ENCODE peak calls at places on chromosomes 4 and X, in nine cellular contexts. U is thyroid gland; M is IMR-90; K is NT2/D1; A is OCI-LY7; V is CD8-positive, alpha-beta memory T cell; I is heart right ventricle; O is mammary epithelial cell; Y is ovary. H is an unnamed sample. For H3K4me1, the result is how much of the 10 kb centered on the place peaks cover.

GRCh38 chr4:978957-979701 is 5.8 kb upstream of the DGKQ start:
- DNase-seq in A (no peak), O (peak), M (peak), U (no peak), Y (no peak), I (no peak), K (no peak), V (no peak), H (no peak)

GRCh38 chrX:39883664-39884063 is 214.1 kb downstream of the BCOR start:
- DNase-seq in I (no peak), A (no peak), O (no peak), K (no peak), M (no peak), Y (no peak), U (no peak), V (no peak), H (no peak)

GRCh38 chr4:32929738-32930688 is 2209.8 kb downstream of the PCDH7 start:
- DNase-seq in U (no peak), A (no peak), V (no peak), Y (no peak), I (no peak), K (no peak), O (no peak), M (no peak), H (no peak)

GRCh38 chrX:135572436-135572835 is 52.0 kb downstream of the INTS6L start:
- DNase-seq in Y (no peak), U (no peak), A (peak), I (no peak), O (no peak), K (no peak), V (no peak), M (peak), H (no peak)

GRCh38 chr4:32697281-32697814 is 1977.2 kb downstream of the PCDH7 start:
- DNase-seq in A (peak), Y (no peak), O (no peak), V (no peak), K (no peak), M (no peak), U (no peak), I (no peak), H (no peak)

GRCh38 chr4:90051999-90052398 is 75.2 kb upstream of the CCSER1 start:
- DNase-seq in U (no peak), K (no peak), I (no peak), Y (no peak), V (no peak), O (no peak), A (no peak), M (no peak), H (no peak)

GRCh38 chrX:20595928-20596550 is 329.3 kb upstream of the RPS6KA3 start:
- DNase-seq in A (no peak), I (no peak), K (no peak), U (peak), M (no peak), Y (no peak), O (peak), V (no peak), H (no peak)

GRCh38 chrX:140503714-140504351 is 1.0 kb downstream of the SOX3 start:
- DNase-seq in Y (no peak), I (no peak), O (no peak), V (no peak), K (no peak), M (peak), U (peak), A (no peak), H (peak)

GRCh38 chr4:143253156-143253555 is 68.4 kb downstream of the USP38 start:
- DNase-seq in M (no peak), O (peak), V (no peak), K (no peak), Y (no peak), I (no peak), A (no peak), U (no peak), H (no peak)

GRCh38 chr4:136357556-136357955 is 1174.7 kb downstream of the PCDH18 start:
- DNase-seq in V (no peak), O (no peak), U (no peak), Y (no peak), M (no peak), A (no peak), I (no peak), K (no peak), H (no peak)

GRCh38 chrX:53599781-53600396 is 86.6 kb downstream of the HUWE1 start:
- DNase-seq in M (no peak), U (no peak), V (no peak), A (no peak), K (no peak), Y (no peak), I (no peak), O (peak), H (no peak)

GRCh38 chrX:122196338-122196737 is 987.7 kb upstream of the GRIA3 start:
- DNase-seq in I (no peak), A (no peak), M (no peak), O (no peak), K (no peak), U (no peak), Y (no peak), V (no peak), H (no peak)

GRCh38 chrX:48649109-48649508 is 34.5 kb upstream of the WAS start:
- DNase-seq in M (peak), V (no peak), O (peak), A (no peak), I (no peak), U (no peak), K (no peak), Y (no peak), H (no peak)

GRCh38 chr4:164204434-164204833 is 549.5 kb upstream of the SMIM31 start:
- DNase-seq in A (no peak), K (peak), I (no peak), M (peak), Y (no peak), O (peak), U (no peak), V (no peak), H (no peak)

GRCh38 chrX:47514553-47515235 is 31.7 kb upstream of the ZNF41 start:
- DNase-seq in V (no peak), Y (no peak), M (peak), K (no peak), A (no peak), I (no peak), U (no peak), O (peak), H (no peak)

GRCh38 chrX:120697053-120697452 is 67.2 kb upstream of the C1GALT1C1 start:
- DNase-seq in I (no peak), A (peak), M (no peak), K (no peak), V (no peak), O (no peak), U (no peak), Y (no peak), H (no peak)

GRCh38 chrX:45517090-45517973 is 316.7 kb upstream of the DIPK2B start:
- DNase-seq in I (no peak), Y (no peak), A (no peak), O (peak), K (no peak), V (no peak), U (no peak), M (peak), H (no peak)

GRCh38 chr4:156754832-156755570 is 216.6 kb downstream of the PDGFC start:
- DNase-seq in V (no peak), M (no peak), U (no peak), K (no peak), I (no peak), Y (no peak), O (no peak), A (no peak), H (no peak)

GRCh38 chr4:4394644-4395043 is 7.7 kb downstream of the NSG1 start:
- DNase-seq in A (no peak), V (no peak), O (no peak), M (peak), Y (no peak), K (no peak), I (no peak), U (no peak), H (no peak)

GRCh38 chr4:7680106-7680505 is 245.4 kb upstream of the PSAPL1 start:
- DNase-seq in K (no peak), A (no peak), Y (no peak), V (peak), M (no peak), U (no peak), O (no peak), I (no peak), H (peak)

GRCh38 chr4:7677799-7678301 is 243.1 kb upstream of the PSAPL1 start:
- DNase-seq in V (peak), O (peak), A (no peak), K (no peak), M (no peak), U (no peak), Y (no peak), I (no peak), H (no peak)

GRCh38 chr4:7677086-7677485 is 242.4 kb upstream of the PSAPL1 start:
- DNase-seq in K (no peak), A (no peak), U (no peak), I (no peak), V (peak), Y (no peak), O (no peak), M (no peak), H (peak)

GRCh38 chr4:7679431-7679830 is 244.7 kb upstream of the PSAPL1 start:
- DNase-seq in K (no peak), U (no peak), M (no peak), O (no peak), V (peak), I (peak), Y (no peak), A (no peak), H (peak)

GRCh38 chr4:7678318-7678852 is 243.7 kb upstream of the PSAPL1 start:
- DNase-seq in K (no peak), M (no peak), V (peak), Y (no peak), O (no peak), I (no peak), A (no peak), U (no peak), H (no peak)
- H3K4me1 ChIP-seq in K (under half), M (under half), V (under half), Y (under half), O (under half), I (under half), A (under half), U (under half), H (under half)

DNA sequence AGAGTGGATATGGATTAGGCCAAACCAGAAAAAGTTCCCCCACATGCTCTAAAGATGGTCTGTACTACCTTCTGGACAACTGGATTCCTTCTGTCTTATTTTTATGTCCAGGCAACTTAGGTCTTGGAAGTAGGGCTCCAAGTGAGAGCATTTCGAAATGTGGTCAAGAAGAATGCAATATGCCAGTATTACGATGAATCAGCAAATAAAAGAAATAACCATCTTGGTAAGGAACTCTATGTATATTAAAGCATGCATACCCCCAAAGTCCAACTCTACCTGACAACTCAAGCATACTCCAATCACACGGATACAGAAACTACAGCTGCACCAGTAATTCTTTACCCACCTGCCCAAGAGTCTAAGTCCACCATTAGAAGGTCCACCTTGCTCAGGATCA is 234.5 kb downstream of the HNRNPD start:
- DNase-seq in M (no peak), O (no peak), Y (no peak), A (no peak), U (no peak), V (no peak), K (no peak), I (no peak), H (no peak)
- H3K4me1 ChIP-seq in M (under half), O (under half), Y (under half), A (under half), U (under half), V (under half), K (under half), I (under half), H (under half)

GRCh38 chrX:112609631-112610030 is 70.1 kb downstream of the LHFPL1 start:
- DNase-seq in I (no peak), O (no peak), K (no peak), V (no peak), M (no peak), U (no peak), Y (no peak), A (no peak), H (no peak)
- H3K4me1 ChIP-seq in I (under half), O (under half), K (under half), V (under half), M (under half), U (under half), Y (under half), A (under half), H (under half)

GRCh38 chr4:8199594-8200301 is 658 bp downstream of the SH3TC1 start:
- DNase-seq in M (no peak), O (peak), Y (no peak), A (no peak), K (no peak), I (no peak), U (peak), V (no peak), H (no peak)
- H3K4me1 ChIP-seq in M (under half), O (half or more), Y (under half), A (half or more), K (under half), I (half or more), U (half or more), V (under half), H (under half)

GRCh38 chr4:107855723-107856122 is 31.0 kb downstream of the SGMS2 start:
- DNase-seq in Y (no peak), I (no peak), M (no peak), K (no peak), V (no peak), U (no peak), O (no peak), A (no peak), H (no peak)

GRCh38 chr4:107856901-107857300 is 32.2 kb downstream of the SGMS2 start:
- DNase-seq in I (no peak), A (no peak), O (no peak), U (no peak), M (no peak), Y (no peak), V (no peak), K (no peak), H (no peak)

GRCh38 chr4:107857741-107858140 is 33.0 kb downstream of the SGMS2 start:
- DNase-seq in I (no peak), V (no peak), M (no peak), A (no peak), Y (no peak), U (no peak), O (no peak), K (peak), H (no peak)

GRCh38 chr4:107854326-107855030 is 29.7 kb downstream of the SGMS2 start:
- DNase-seq in V (no peak), U (no peak), M (peak), O (no peak), Y (no peak), A (no peak), K (no peak), I (no peak), H (no peak)

GRCh38 chr4:107858158-107858742 is 33.5 kb downstream of the SGMS2 start:
- DNase-seq in I (no peak), K (no peak), Y (no peak), A (no peak), U (peak), V (no peak), O (no peak), M (no peak), H (no peak)
- H3K4me1 ChIP-seq in I (half or more), K (under half), Y (under half), A (under half), U (under half), V (under half), O (half or more), M (under half), H (under half)

GRCh38 chr4:102517753-102518152 is 16.6 kb downstream of the NFKB1 start:
- DNase-seq in A (no peak), O (no peak), V (no peak), M (no peak), Y (no peak), U (no peak), I (no peak), K (no peak), H (no peak)

GRCh38 chr4:102524691-102525090 is 23.5 kb downstream of the NFKB1 start:
- DNase-seq in K (no peak), I (no peak), Y (no peak), U (no peak), O (no peak), M (no peak), A (no peak), V (no peak), H (no peak)

GRCh38 chr4:102521570-102522553 is 20.7 kb downstream of the NFKB1 start:
- DNase-seq in M (no peak), U (no peak), K (no peak), V (no peak), O (no peak), Y (no peak), I (no peak), A (no peak), H (no peak)

GRCh38 chr4:102518703-102519131 is 17.6 kb downstream of the NFKB1 start:
- DNase-seq in M (no peak), I (no peak), U (peak), K (no peak), A (no peak), V (peak), O (no peak), Y (no peak), H (no peak)

DNA sequence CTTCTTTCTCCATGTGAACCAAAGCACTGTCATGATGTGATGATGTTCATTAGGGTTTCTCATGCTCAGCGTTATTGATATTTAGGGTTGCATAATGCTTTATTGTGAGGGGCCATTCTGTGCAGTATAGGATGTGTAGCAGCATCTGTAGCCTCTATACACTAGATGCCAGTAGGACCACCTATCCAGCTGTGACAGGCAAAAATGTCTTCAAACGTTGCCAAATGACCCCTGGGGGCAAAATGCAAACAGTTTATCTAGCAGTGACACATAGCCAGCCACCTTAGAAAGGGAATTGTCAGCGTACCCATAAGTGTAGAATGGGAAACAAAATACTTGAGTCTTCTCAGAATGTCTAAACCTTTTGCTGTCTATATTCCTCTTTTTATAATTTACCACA is 18.8 kb downstream of the NFKB1 start:
- DNase-seq in A (no peak), V (no peak), K (no peak), U (no peak), M (no peak), Y (no peak), I (no peak), O (no peak), H (no peak)
- H3K4me1 ChIP-seq in A (under half), V (half or more), K (under half), U (under half), M (under half), Y (under half), I (half or more), O (under half), H (under half)

GRCh38 chr4:16790508-16790907 is 107.9 kb downstream of the LDB2 start:
- DNase-seq in A (no peak), O (no peak), Y (no peak), U (no peak), M (no peak), K (no peak), V (no peak), I (no peak), H (no peak)
- H3K4me1 ChIP-seq in A (under half), O (under half), Y (under half), U (under half), M (under half), K (under half), V (under half), I (under half), H (under half)

DNA sequence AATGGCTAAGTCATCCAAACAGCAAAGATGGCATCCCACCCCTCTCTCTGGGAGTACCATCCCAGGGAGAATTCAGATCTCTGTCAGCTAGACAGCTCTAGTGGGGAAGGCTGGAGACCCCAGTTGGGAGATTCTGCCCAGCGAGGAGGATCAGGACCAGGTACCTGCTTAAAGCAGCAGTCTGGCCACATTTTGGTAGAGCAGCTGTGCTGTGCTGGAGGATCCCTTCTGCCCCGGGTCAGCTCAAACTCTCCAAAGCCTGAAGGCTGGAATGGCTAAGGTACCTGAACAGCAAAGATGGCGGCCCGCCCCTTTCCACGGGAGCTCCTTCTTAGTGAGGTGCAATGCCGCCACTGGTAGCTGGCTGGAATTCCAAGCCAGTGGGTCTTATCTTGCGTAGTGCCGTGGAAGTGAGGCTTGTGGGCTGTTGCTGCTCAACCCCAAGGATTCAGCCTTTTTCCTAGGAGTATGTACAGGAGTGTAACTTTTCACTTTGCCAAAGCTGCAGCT is 40.1 kb downstream of the SATL1 start:
- DNase-seq in O (no peak), M (no peak), K (no peak), U (no peak), A (no peak), Y (no peak), I (no peak), V (no peak), H (peak)
- H3K4me1 ChIP-seq in O (under half), M (under half), K (under half), U (under half), A (under half), Y (under half), I (under half), V (under half), H (under half)

GRCh38 chr4:7904108-7904516 is 35.5 kb downstream of the AFAP1 start:
- DNase-seq in K (no peak), A (no peak), Y (no peak), M (peak), O (no peak), U (no peak), I (no peak), V (no peak), H (no peak)

GRCh38 chr4:7904942-7905341 is 34.7 kb downstream of the AFAP1 start:
- DNase-seq in V (no peak), O (peak), U (no peak), M (peak), A (no peak), I (no peak), Y (peak), K (no peak), H (no peak)

GRCh38 chr4:7902101-7902553 is 37.5 kb downstream of the AFAP1 start:
- DNase-seq in Y (no peak), A (no peak), O (no peak), K (no peak), M (no peak), I (no peak), V (no peak), U (no peak), H (no peak)

GRCh38 chr4:7902826-7903225 is 36.8 kb downstream of the AFAP1 start:
- DNase-seq in U (no peak), I (no peak), A (no peak), O (no peak), K (no peak), Y (no peak), M (no peak), V (no peak), H (no peak)

DNA sequence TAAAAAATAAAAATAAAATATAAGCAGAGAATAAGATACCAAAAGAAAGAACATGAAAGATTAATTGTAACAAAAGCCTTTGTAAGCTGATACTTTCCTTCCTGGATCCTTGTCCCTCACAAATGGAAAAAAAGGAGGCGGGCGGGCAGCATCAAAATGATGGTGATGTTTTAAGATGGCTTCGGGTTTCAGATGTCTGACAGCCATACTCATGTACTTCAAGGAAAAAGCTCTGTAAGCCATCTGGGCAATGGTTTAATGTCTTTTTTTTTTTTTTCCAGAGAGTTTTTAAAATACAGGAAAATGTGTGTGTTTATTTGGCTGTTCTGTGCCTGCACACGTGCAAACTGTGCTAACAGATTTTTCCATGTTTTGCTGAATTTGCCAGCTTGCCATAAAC is 36.0 kb downstream of the AFAP1 start:
- DNase-seq in M (peak), A (no peak), O (no peak), I (no peak), U (no peak), V (no peak), K (no peak), Y (no peak), H (no peak)
- H3K4me1 ChIP-seq in M (under half), A (under half), O (under half), I (under half), U (under half), V (under half), K (under half), Y (under half), H (under half)